ENCODE peak calls at places on chromosomes 16 and 17, in four cellular contexts. Y, X, A and J are unnamed samples.

GRCh38 chr16:31407406-31407805 is 14.3 kb downstream of the ITGAD start:
- DNase-seq in A (no peak), X (no peak), Y (no peak), J (no peak)

GRCh38 chr16:72371307-72372081 is 199.5 kb upstream of the PMFBP1 start:
- DNase-seq in Y (peak), X (no peak), A (no peak), J (no peak)

GRCh38 chr17:79009397-79010303 is at the start of gene CANT1:
- DNase-seq in A (peak), X (peak), Y (peak), J (peak)

GRCh38 chr16:77946834-77947233 is 75.5 kb upstream of the CLEC3A start:
- DNase-seq in Y (no peak), A (no peak), X (no peak), J (no peak)

GRCh38 chr16:51393381-51394005 is 242.4 kb upstream of the SALL1 start:
- DNase-seq in A (no peak), Y (no peak), X (no peak), J (no peak)

GRCh38 chr16:87411375-87412271 is 19.5 kb downstream of the MAP1LC3B start:
- DNase-seq in X (no peak), Y (no peak), A (no peak), J (no peak)

GRCh38 chr17:41464682-41465081 is 2.5 kb downstream of the KRT32 start:
- DNase-seq in A (no peak), Y (no peak), X (no peak), J (no peak)

GRCh38 chr16:10122546-10122945 is 59.7 kb downstream of the GRIN2A start:
- DNase-seq in Y (peak), X (peak), A (no peak), J (peak)

GRCh38 chr16:81707411-81708321 is 71.4 kb upstream of the PLCG2 start:
- DNase-seq in Y (no peak), X (no peak), A (no peak), J (no peak)

GRCh38 chr17:19731626-19732025 is 15.2 kb upstream of the SLC47A2 start:
- DNase-seq in X (no peak), A (no peak), Y (no peak), J (no peak)

GRCh38 chr17:80176757-80177156 is 6.9 kb downstream of the CARD14 start:
- DNase-seq in X (no peak), Y (no peak), A (no peak), J (no peak)

GRCh38 chr16:69626256-69626655 is 60.5 kb downstream of the NFAT5 start:
- DNase-seq in Y (no peak), A (no peak), X (no peak), J (peak)

GRCh38 chr17:63435681-63436522 is 10.2 kb downstream of the CYB561 start:
- DNase-seq in A (no peak), X (no peak), Y (peak), J (no peak)

GRCh38 chr16:7325835-7326234 is 6.8 kb upstream of the RBFOX1 start:
- DNase-seq in X (no peak), A (no peak), Y (no peak), J (no peak)

GRCh38 chr16:55044366-55044975 is 113.8 kb downstream of the IRX5 start:
- DNase-seq in Y (no peak), A (no peak), X (no peak), J (no peak)

GRCh38 chr16:86568677-86569623 is 2.3 kb downstream of the FOXC2 start:
- DNase-seq in Y (no peak), A (no peak), X (no peak), J (no peak)

GRCh38 chr17:82085031-82085861 is 12.8 kb downstream of the FASN start:
- DNase-seq in X (no peak), Y (no peak), A (no peak), J (no peak)

GRCh38 chr16:17972460-17972943 is 364.0 kb downstream of the NPIPA8 start:
- DNase-seq in X (no peak), A (no peak), Y (no peak), J (no peak)

GRCh38 chr17:73028311-73028755 is 64.2 kb downstream of the SLC39A11 start:
- DNase-seq in X (no peak), Y (no peak), A (no peak), J (no peak)

GRCh38 chr17:79777166-79777843 is 643 bp upstream of the CBX2 start:
- DNase-seq in A (no peak), Y (peak), X (peak), J (peak)

GRCh38 chr17:1853698-1854097 is 23.9 kb downstream of the RPA1 start:
- DNase-seq in A (no peak), X (no peak), Y (no peak), J (no peak)

GRCh38 chr16:82042144-82042543 is 7.1 kb downstream of the HSD17B2 start:
- DNase-seq in X (no peak), A (no peak), Y (no peak), J (peak)

GRCh38 chr17:5418858-5419355 is 555 bp downstream of the NUP88 start:
- DNase-seq in A (peak), Y (no peak), X (peak), J (no peak)

GRCh38 chr16:89696598-89697128 is 4.8 kb downstream of the SPATA2L start:
- DNase-seq in A (no peak), X (no peak), Y (no peak), J (no peak)

GRCh38 chr17:36468903-36469635 is 17.4 kb upstream of the ZNHIT3 start:
- DNase-seq in Y (no peak), X (no peak), A (no peak), J (no peak)

GRCh38 chr16:69111216-69111615 is 5.8 kb downstream of the HAS3 start:
- DNase-seq in Y (no peak), X (no peak), A (no peak), J (no peak)

GRCh38 chr17:74531231-74531761 is at the start of gene CD300LB:
- DNase-seq in Y (no peak), X (no peak), A (no peak), J (no peak)

GRCh38 chr16:70522216-70523000 is 946 bp downstream of the COG4 start:
- DNase-seq in Y (no peak), A (no peak), X (no peak), J (peak)

GRCh38 chr16:73890524-73891500 is 405.8 kb upstream of the PSMD7 start:
- DNase-seq in A (no peak), X (no peak), Y (peak), J (no peak)

GRCh38 chr17:82709024-82709675 is 7.4 kb upstream of the FN3KRP start:
- DNase-seq in A (no peak), X (no peak), Y (no peak), J (no peak)

GRCh38 chr16:23726710-23727109 is 13.7 kb upstream of the ERN2 start:
- DNase-seq in Y (no peak), A (no peak), X (no peak), J (no peak)

GRCh38 chr17:40422990-40423611 is 5.4 kb upstream of the TOP2A start:
- DNase-seq in A (no peak), X (no peak), Y (peak), J (peak)

GRCh38 chr17:61444831-61445230 is 7.4 kb upstream of the TBX4 start:
- DNase-seq in A (no peak), X (no peak), Y (no peak), J (no peak)
- TF ChIP-seq NR2C2 in A (no peak), X (no peak), Y (no peak), J (no peak)

GRCh38 chr17:45575126-45575885 is 84.8 kb upstream of the PLEKHM1 start:
- DNase-seq in Y (no peak), A (peak), X (no peak), J (no peak)
- TF ChIP-seq NR2C2 in Y (no peak), A (no peak), X (no peak), J (no peak)

DNA sequence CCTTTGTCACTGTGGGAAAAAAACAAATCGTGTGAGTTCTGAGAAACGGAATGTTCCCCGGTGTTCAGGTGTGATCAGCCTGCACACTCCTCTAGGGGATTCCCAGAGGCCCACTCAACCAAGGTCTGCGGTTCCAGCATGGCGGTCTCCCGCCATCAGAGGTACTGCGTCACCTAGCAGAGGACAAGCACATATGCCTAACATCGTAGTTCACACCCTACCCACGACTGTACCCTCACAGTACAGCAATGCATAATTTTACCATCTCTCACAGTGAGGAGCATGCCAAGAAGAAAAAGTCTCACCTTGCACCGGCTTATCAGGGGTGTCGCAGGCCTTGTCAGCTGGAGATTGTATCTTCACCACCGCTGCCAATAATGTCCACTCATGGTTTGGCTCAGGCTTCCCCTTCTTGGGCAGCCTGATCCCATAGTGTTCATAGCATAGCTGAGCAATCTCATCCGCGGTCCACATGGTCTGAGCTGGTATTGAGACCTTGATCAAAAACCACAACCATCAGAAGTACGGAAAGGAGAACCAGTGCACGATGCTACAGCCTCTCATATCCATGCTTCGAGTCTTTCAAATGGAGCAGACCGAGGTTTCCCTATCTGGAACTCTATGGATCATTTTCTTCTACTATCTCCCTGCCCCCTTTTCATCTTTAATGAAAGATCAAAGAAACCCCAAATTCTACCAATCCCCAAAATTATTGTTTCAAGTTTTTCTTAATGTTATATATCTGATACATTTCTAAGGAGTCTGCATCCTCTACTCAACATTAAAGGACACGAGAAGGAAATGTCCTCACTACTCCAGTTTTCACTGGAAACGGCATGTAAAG is 2.5 kb downstream of the ADAT1 start:
- DNase-seq in A (no peak), X (no peak), Y (no peak), J (peak)
- TF ChIP-seq NR2C2 in A (no peak), X (no peak), Y (no peak), J (no peak)

GRCh38 chr17:9643611-9644010 is 1.7 kb upstream of the USP43 start:
- DNase-seq in A (no peak), X (no peak), Y (no peak), J (no peak)

GRCh38 chr17:9646556-9646905 is 1.2 kb downstream of the USP43 start:
- DNase-seq in Y (no peak), X (no peak), A (no peak), J (no peak)

GRCh38 chr17:9647014-9647413 is 1.7 kb downstream of the USP43 start:
- DNase-seq in A (no peak), Y (no peak), X (no peak), J (no peak)

GRCh38 chr17:9644910-9645751 is at the start of gene USP43:
- DNase-seq in A (no peak), X (peak), Y (peak), J (peak)

GRCh38 chr17:9645858-9646555 is 690 bp downstream of the USP43 start:
- DNase-seq in A (no peak), Y (peak), X (peak), J (peak)
- TF ChIP-seq NR2C2 in A (no peak), Y (no peak), X (peak), J (no peak)

GRCh38 chr17:76826290-76827138 is 41.7 kb upstream of the MGAT5B start:
- DNase-seq in Y (no peak), A (no peak), X (no peak), J (no peak)

GRCh38 chr17:76831316-76831715 is 36.9 kb upstream of the MGAT5B start:
- DNase-seq in X (no peak), Y (no peak), A (no peak), J (no peak)

GRCh38 chr17:76833034-76833689 is 35.0 kb upstream of the MGAT5B start:
- DNase-seq in Y (no peak), X (no peak), A (no peak), J (no peak)

GRCh38 chr17:76824103-76824502 is 44.1 kb upstream of the MGAT5B start:
- DNase-seq in X (no peak), A (no peak), Y (no peak), J (no peak)

GRCh38 chr17:76827736-76828135 is 40.5 kb upstream of the MGAT5B start:
- DNase-seq in X (no peak), Y (no peak), A (no peak), J (no peak)
- TF ChIP-seq NR2C2 in X (no peak), Y (no peak), A (no peak), J (no peak)

DNA sequence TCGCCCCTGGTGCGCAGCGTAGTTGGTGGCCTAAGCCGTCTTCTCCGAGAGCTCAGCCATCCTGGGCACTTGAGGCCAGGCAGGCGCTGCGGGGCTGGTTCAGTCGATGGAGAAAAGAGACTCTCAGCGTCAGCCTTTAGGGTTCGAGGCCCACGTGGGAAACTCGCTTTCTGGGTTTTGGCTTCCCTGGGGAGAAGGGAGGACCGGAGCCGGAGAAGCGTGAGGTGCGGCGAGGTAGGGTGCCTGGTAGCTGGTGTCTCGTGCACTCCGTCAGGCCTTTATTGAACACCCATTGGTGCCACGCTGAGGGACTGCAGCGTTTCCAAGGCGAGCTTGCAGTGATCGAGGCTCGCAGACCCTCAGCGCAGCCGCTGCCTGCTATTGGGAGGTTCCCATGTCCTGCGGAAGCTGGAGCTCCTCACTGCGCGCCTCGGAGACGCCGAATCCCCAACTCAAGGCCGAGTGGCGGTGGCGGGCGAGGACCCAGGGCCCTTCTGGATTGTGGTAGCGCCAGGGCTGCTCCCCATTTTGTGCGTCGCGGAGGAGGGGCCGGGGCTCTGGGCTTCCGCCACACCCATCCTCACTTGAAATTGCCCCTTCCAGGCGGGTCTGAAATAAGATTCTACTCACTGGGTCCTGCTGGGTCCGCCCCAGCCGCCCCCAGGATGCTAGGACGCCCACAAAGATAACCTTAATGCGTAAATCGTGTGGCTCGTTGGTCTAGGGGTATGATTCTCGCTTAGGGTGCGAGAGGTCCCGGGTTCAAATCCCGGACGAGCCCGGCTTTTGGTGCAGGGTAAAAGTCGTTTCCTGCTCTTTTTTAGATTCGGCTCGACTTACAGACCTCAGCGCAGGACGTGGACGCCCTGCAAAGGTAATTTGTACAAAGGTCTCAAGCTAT is 1.2 kb downstream of the OR1F1 start:
- DNase-seq in Y (peak), X (peak), A (no peak), J (peak)
- TF ChIP-seq NR2C2 in Y (no peak), X (no peak), A (no peak), J (no peak)

GRCh38 chr17:46193246-46193625 is at the start of gene KANSL1:
- DNase-seq in X (peak), A (no peak), Y (peak), J (peak)
- TF ChIP-seq NR2C2 in X (no peak), A (no peak), Y (no peak), J (no peak)

GRCh38 chr17:6755281-6755680 is 565 bp upstream of the XAF1 start:
- DNase-seq in Y (no peak), X (no peak), A (no peak), J (no peak)
- TF ChIP-seq NR2C2 in Y (no peak), X (no peak), A (no peak), J (no peak)